ENCODE peak calls at places on chromosomes 3 and 15, in five cellular contexts. G is IMR-90, J is neuronal stem cell, D is H9, K is mesenchymal stem cell. W is an unnamed sample.

GRCh38 chr3:71846189-71846588 is 61.2 kb upstream of the PROK2 start:
- DNase-seq in K (no peak), D (no peak), G (peak; percentile 1), J (no peak), W (peak; percentile 50)

GRCh38 chr3:12891985-12892839 is 50.8 kb upstream of the RPL32 start:
- DNase-seq in K (peak; percentile 71), D (peak; percentile 53), J (peak; percentile 69), G (peak; percentile 66), W (peak; percentile 67)

GRCh38 chr3:109532257-109533216 is 195.2 kb upstream of the DPPA4 start:
- DNase-seq in G (peak; percentile 83), J (peak; percentile 61), K (peak; percentile 80), D (peak; percentile 77), W (peak; percentile 88)

GRCh38 chr3:190513409-190514162 is at the start of gene IL1RAP:
- DNase-seq in K (peak; percentile 93), D (peak; percentile 88), G (peak; percentile 88), J (peak; percentile 85), W (peak; percentile 91)

GRCh38 chr15:28876131-28876844 is 9.5 kb upstream of the APBA2 start:
- DNase-seq in D (peak; percentile 68), K (no peak), J (peak; percentile 87), G (no peak), W (peak; percentile 38)

GRCh38 chr3:37922721-37923575 is 61.3 kb downstream of the CTDSPL start:
- DNase-seq in D (no peak), K (peak; percentile 71), J (no peak), G (peak; percentile 61), W (no peak)

GRCh38 chr3:142459929-142460328 is 12.1 kb upstream of the XRN1 start:
- DNase-seq in K (peak; percentile 20), J (no peak), G (no peak), D (no peak), W (no peak)

GRCh38 chr15:62253294-62253693 is 88.2 kb upstream of the C2CD4B start:
- DNase-seq in G (no peak), K (no peak), J (no peak), D (peak; percentile 47), W (peak; percentile 49)

GRCh38 chr3:146065573-146066006 is 95.4 kb downstream of the PLOD2 start:
- DNase-seq in D (no peak), K (peak; percentile 67), G (peak; percentile 76), J (peak; percentile 44), W (peak; percentile 54)

GRCh38 chr3:129594907-129595390 is 11.5 kb downstream of the PLXND1 start:
- DNase-seq in K (no peak), G (no peak), D (no peak), J (no peak), W (no peak)

GRCh38 chr15:81001180-81002003 is 669 bp downstream of the TLNRD1 start:
- DNase-seq in D (peak; percentile 48), K (peak; percentile 73), J (peak; percentile 31), G (peak; percentile 35), W (peak; percentile 68)

GRCh38 chr3:160583451-160583850 is 18.1 kb upstream of the KPNA4 start:
- DNase-seq in J (no peak), D (no peak), K (no peak), G (no peak), W (no peak)

GRCh38 chr3:156577731-156578130 is 22.8 kb upstream of the SSR3 start:
- DNase-seq in G (peak; percentile 9), K (no peak), J (no peak), D (no peak), W (no peak)

GRCh38 chr3:125213946-125214542 is 1.5 kb upstream of the SLC12A8 start:
- DNase-seq in G (peak; percentile 44), K (no peak), J (no peak), D (no peak), W (peak; percentile 78)

GRCh38 chr3:195226900-195227447 is 44.0 kb downstream of the XXYLT1 start:
- DNase-seq in J (no peak), D (no peak), G (peak; percentile 32), K (peak; percentile 30), W (peak; percentile 62)

GRCh38 chr15:91228391-91228790 is 128.3 kb downstream of the SV2B start:
- DNase-seq in D (no peak), G (no peak), J (no peak), K (no peak), W (no peak)

GRCh38 chr15:33179874-33180273 is 14.6 kb downstream of the FMN1 start:
- DNase-seq in G (no peak), D (no peak), J (no peak), K (no peak), W (no peak)

GRCh38 chr3:47347217-47347801 is 33.5 kb upstream of the PTPN23 start:
- DNase-seq in J (no peak), K (peak; percentile 87), D (no peak), G (peak; percentile 79), W (peak; percentile 16)

GRCh38 chr3:59143447-59143846 is 93.6 kb upstream of the CFAP20DC start:
- DNase-seq in J (no peak), D (no peak), K (peak; percentile 3), G (no peak), W (peak; percentile 36)

GRCh38 chr3:37824954-37825328 is 36.7 kb upstream of the CTDSPL start:
- DNase-seq in D (no peak), G (no peak), K (no peak), J (no peak), W (peak; percentile 32)

GRCh38 chr3:157333551-157333991 is 103.1 kb upstream of the PTX3 start:
- DNase-seq in D (no peak), G (peak; percentile 90), J (no peak), K (peak; percentile 80), W (no peak)

GRCh38 chr3:33931512-33931911 is 133.1 kb downstream of the PDCD6IP start:
- DNase-seq in D (no peak), G (no peak), K (no peak), J (no peak), W (no peak)

GRCh38 chr15:63556246-63556645 is 40.9 kb upstream of the FBXL22 start:
- DNase-seq in J (no peak), G (no peak), K (no peak), D (no peak), W (no peak)

GRCh38 chr3:196471551-196471950 is 32.0 kb downstream of the RNF168 start:
- DNase-seq in D (no peak), J (no peak), G (peak; percentile 73), K (peak; percentile 7), W (peak; percentile 18)

GRCh38 chr15:58980351-58980939 is 7.0 kb upstream of the RNF111 start:
- DNase-seq in D (no peak), K (peak; percentile 53), G (peak; percentile 56), J (no peak), W (no peak)

GRCh38 chr3:53147903-53148400 is 13.1 kb upstream of the PRKCD start:
- DNase-seq in K (no peak), G (no peak), J (no peak), D (no peak), W (no peak)

GRCh38 chr15:62752687-62753517 is 289.6 kb upstream of the TPM1 start:
- DNase-seq in J (no peak), K (no peak), G (peak; percentile 54), D (no peak), W (no peak)

GRCh38 chr3:47664519-47664918 is 85.9 kb upstream of the CSPG5 start:
- DNase-seq in J (no peak), K (peak; percentile 31), D (no peak), G (no peak), W (peak; percentile 74)

GRCh38 chr3:151309566-151309965 is 7.1 kb downstream of the GPR87 start:
- DNase-seq in J (no peak), D (no peak), G (no peak), K (no peak), W (no peak)

DNA sequence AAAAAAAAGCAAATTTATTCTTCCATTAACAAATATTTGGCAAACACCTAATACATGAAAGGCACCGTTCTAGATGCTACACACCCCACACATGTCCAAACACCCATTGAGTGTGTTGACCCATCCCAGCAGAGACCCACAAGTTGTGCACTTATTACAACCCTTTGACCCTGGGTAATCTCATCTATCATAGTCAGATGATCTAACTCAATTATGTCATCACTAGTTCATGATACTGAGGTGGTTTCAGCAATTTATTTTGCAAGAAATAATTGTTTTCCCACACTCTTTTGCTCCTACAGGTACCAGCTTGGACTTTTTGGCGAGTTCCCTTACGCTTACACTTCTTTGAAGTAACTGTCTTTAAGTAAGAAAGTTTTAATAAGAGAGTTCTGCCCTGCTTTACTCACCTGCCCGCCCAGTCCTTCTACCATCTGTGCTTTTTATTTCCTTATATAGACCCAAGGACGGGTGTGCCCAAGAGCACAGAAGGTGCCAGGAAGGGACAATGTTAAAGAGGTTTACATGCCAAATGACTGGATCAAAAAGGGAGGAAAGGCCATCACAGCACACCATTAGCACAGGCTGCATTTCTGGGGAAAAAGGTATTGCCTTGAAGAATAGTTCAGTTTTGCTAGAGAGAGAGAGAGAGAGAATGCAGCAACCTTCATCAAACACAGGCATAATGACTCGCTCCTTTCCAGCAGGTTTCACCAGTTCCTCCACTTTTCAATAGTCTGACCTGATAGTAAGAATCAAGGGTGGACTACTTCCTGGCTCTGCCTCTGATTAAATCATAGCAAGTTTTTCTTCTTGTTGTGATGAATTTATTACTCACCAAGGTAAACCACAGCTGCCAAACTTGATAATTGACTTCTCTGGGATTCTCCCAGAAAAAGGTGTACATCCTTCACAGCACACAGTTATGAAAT is 54.5 kb upstream of the ATP11B start:
- DNase-seq in J (no peak), K (no peak), G (no peak), D (no peak), W (peak; percentile 29)
- H4K8ac ChIP-seq in J (no peak overlapping the region), K (no peak overlapping the region), G (no peak overlapping the region), D (no peak overlapping the region), W (no peak overlapping the region)

GRCh38 chr3:128285042-128285924 is 132.0 kb downstream of the EEFSEC start:
- DNase-seq in K (no peak), G (no peak), J (no peak), D (peak; percentile 19), W (no peak)
- H2AK5ac ChIP-seq in K (no peak overlapping the region), G (no peak overlapping the region), J (no peak overlapping the region), D (no peak overlapping the region), W (no peak overlapping the region)

DNA sequence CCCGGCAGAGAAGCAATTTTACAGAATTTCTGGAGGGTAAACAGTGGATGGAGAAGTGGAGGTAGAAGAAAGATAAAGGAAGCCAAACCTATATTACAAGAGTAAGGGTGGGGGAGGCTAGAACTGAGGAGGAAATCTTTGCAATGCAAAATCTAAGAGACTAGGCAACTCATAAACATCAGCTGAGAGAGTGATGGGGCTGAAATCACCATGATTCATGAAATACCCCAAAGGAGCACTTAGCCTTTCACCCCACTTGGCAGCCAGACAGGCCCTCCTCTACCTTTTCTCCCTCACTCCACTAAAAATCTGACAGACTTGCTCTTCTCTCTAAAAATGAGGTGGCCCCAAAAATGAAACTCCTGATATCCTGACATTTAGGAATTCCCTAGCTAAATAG is 19.5 kb upstream of the ZBTB38 start:
- DNase-seq in K (no peak), J (no peak), G (no peak), D (no peak), W (no peak)
- H2BK5ac ChIP-seq in K (no peak overlapping the region), J (no peak overlapping the region), G (no peak overlapping the region), D (no peak overlapping the region), W (no peak overlapping the region)

GRCh38 chr3:1677576-1678164 is 421.0 kb upstream of the CNTN4 start:
- DNase-seq in K (no peak), G (no peak), J (no peak), D (no peak), W (peak; percentile 62)
- H4K8ac ChIP-seq in K (no peak overlapping the region), G (no peak overlapping the region), J (no peak overlapping the region), D (no peak overlapping the region), W (no peak overlapping the region)

GRCh38 chr15:41492597-41493204 is 973 bp upstream of the ITPKA start:
- DNase-seq in J (no peak), D (no peak), K (no peak), G (no peak), W (no peak)
- H2AK5ac ChIP-seq in J (no peak overlapping the region), D (no peak overlapping the region), K (no peak overlapping the region), G (peak overlapping the region; percentile 98), W (no peak overlapping the region)

GRCh38 chr15:89837134-89837829 is 22.6 kb upstream of the ANPEP start:
- DNase-seq in K (peak; percentile 68), D (no peak), G (peak; percentile 59), J (no peak), W (no peak)
- H2BK5ac ChIP-seq in K (peak overlapping the region; percentile 66), D (no peak overlapping the region), G (peak overlapping the region; percentile 99), J (no peak overlapping the region), W (no peak overlapping the region)